ENCODE peak calls at places on chromosomes 5 and 9, in nine cellular contexts. H, N, V, R, P, X, O, J and Z are unnamed samples.

GRCh38 chr9:108831496-108832178 is 24.1 kb downstream of the ACTL7B start:
- DNase-seq in H (no peak), N (no peak), V (no peak), R (no peak), P (no peak), X (no peak), O (no peak), J (no peak), Z (no peak)

GRCh38 chr9:114156658-114157421 is 1.5 kb downstream of the COL27A1 start:
- DNase-seq in H (peak), N (peak), V (peak), R (no peak), P (peak), X (peak), O (peak), J (peak), Z (peak)

GRCh38 chr5:40754381-40755092 is 1.2 kb downstream of the TTC33 start:
- DNase-seq in H (peak), N (no peak), V (no peak), R (no peak), P (peak), X (no peak), O (no peak), J (no peak), Z (no peak)

GRCh38 chr9:127079741-127080140 is 42.7 kb downstream of the ANGPTL2 start:
- DNase-seq in H (no peak), N (no peak), V (no peak), R (no peak), P (no peak), X (no peak), O (no peak), J (no peak), Z (no peak)

GRCh38 chr5:147483197-147483790 is 26.6 kb downstream of the DPYSL3 start:
- DNase-seq in H (peak), N (no peak), V (no peak), R (no peak), P (no peak), X (no peak), O (no peak), J (no peak), Z (no peak)

GRCh38 chr9:32906213-32906612 is 95.2 kb downstream of the APTX start:
- DNase-seq in H (no peak), N (no peak), V (no peak), R (no peak), P (no peak), X (no peak), O (no peak), J (no peak), Z (no peak)

GRCh38 chr5:133240425-133241091 is 188.7 kb downstream of the HSPA4 start:
- DNase-seq in H (peak), N (peak), V (peak), R (peak), P (peak), X (peak), O (no peak), J (no peak), Z (peak)

GRCh38 chr9:125521462-125522327 is 185.3 kb downstream of the MAPKAP1 start:
- DNase-seq in H (peak), N (no peak), V (no peak), R (peak), P (peak), X (no peak), O (no peak), J (no peak), Z (no peak)

GRCh38 chr5:140298183-140298601 is 4.7 kb downstream of the PFDN1 start:
- DNase-seq in H (peak), N (peak), V (no peak), R (peak), P (peak), X (no peak), O (no peak), J (no peak), Z (no peak)

GRCh38 chr5:117098094-117098493 is 523.5 kb upstream of the SEMA6A start:
- DNase-seq in H (no peak), N (no peak), V (no peak), R (no peak), P (no peak), X (no peak), O (no peak), J (no peak), Z (no peak)

GRCh38 chr9:129412814-129413536 is 207.9 kb downstream of the C9orf50 start:
- DNase-seq in H (peak), N (peak), V (peak), R (no peak), P (peak), X (peak), O (peak), J (peak), Z (peak)

GRCh38 chr5:74667396-74667795 is 17.6 kb upstream of the HEXB start:
- DNase-seq in H (peak), N (no peak), V (no peak), R (no peak), P (peak), X (no peak), O (no peak), J (no peak), Z (no peak)

GRCh38 chr5:52727568-52727967 is 60.1 kb upstream of the ITGA1 start:
- DNase-seq in H (peak), N (no peak), V (peak), R (no peak), P (peak), X (peak), O (peak), J (no peak), Z (no peak)

GRCh38 chr5:154273963-154274827 is 83.7 kb downstream of the GALNT10 start:
- DNase-seq in H (no peak), N (no peak), V (no peak), R (no peak), P (no peak), X (no peak), O (no peak), J (no peak), Z (no peak)

GRCh38 chr9:123591283-123591682 is 235.3 kb downstream of the CRB2 start:
- DNase-seq in H (no peak), N (no peak), V (no peak), R (no peak), P (no peak), X (no peak), O (no peak), J (peak), Z (no peak)

GRCh38 chr5:61069150-61069549 is 93.1 kb downstream of the SMIM15 start:
- DNase-seq in H (no peak), N (no peak), V (no peak), R (no peak), P (no peak), X (no peak), O (no peak), J (no peak), Z (no peak)

GRCh38 chr9:112334319-112334828 is 955 bp upstream of the PTBP3 start:
- DNase-seq in H (peak), N (peak), V (no peak), R (peak), P (peak), X (no peak), O (no peak), J (peak), Z (no peak)

GRCh38 chr5:93622240-93622885 is 39.3 kb downstream of the NR2F1 start:
- DNase-seq in H (peak), N (no peak), V (no peak), R (peak), P (peak), X (no peak), O (no peak), J (peak), Z (no peak)

GRCh38 chr5:107781451-107781850 is 110.7 kb upstream of the EFNA5 start:
- DNase-seq in H (peak), N (no peak), V (no peak), R (no peak), P (no peak), X (no peak), O (no peak), J (no peak), Z (no peak)

GRCh38 chr9:34096751-34097150 is 29.7 kb downstream of the DCAF12 start:
- DNase-seq in H (no peak), N (no peak), V (no peak), R (no peak), P (no peak), X (no peak), O (no peak), J (no peak), Z (no peak)

GRCh38 chr9:121240394-121241145 is 27.4 kb upstream of the GSN start:
- DNase-seq in H (peak), N (no peak), V (no peak), R (no peak), P (peak), X (no peak), O (no peak), J (no peak), Z (no peak)

GRCh38 chr5:142222235-142222880 is 102.5 kb downstream of the SPRY4 start:
- DNase-seq in H (no peak), N (no peak), V (no peak), R (no peak), P (no peak), X (no peak), O (no peak), J (peak), Z (no peak)

GRCh38 chr9:26723486-26723885 is 169.1 kb downstream of the CAAP1 start:
- DNase-seq in H (peak), N (peak), V (peak), R (peak), P (peak), X (no peak), O (peak), J (peak), Z (no peak)

DNA sequence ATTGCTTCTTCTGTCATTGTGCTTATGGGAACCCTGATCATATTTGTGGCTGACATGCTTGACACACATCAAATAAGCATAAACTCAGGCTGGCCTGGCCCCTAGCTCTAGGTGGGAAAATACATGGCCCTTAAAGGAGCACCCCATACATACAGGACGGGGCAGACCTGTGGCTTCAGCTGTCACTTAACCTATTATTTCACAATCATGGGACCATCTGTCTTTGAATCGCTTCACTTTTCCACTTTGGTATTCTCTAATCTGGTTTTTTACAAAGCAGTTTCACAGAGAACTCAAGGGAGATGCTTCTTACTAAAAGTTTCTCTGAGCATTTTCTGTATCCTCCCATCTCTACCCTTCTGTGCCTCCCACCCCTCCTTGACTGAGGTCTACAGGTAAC is 34.6 kb upstream of the LRRTM2 start:
- DNase-seq in H (no peak), N (no peak), V (no peak), R (no peak), P (no peak), X (no peak), O (no peak), J (no peak), Z (no peak)
- H3K4me3 ChIP-seq in H (no peak), N (no peak), V (no peak), R (no peak), P (no peak), X (no peak), O (no peak), J (no peak), Z (no peak)

GRCh38 chr9:36765077-36765390 is 192.3 kb downstream of the MELK start:
- DNase-seq in H (no peak), N (no peak), V (no peak), R (no peak), P (no peak), X (no peak), O (no peak), J (no peak), Z (no peak)

GRCh38 chr9:36764364-36765076 is 191.8 kb downstream of the MELK start:
- DNase-seq in H (no peak), N (no peak), V (no peak), R (no peak), P (no peak), X (no peak), O (no peak), J (no peak), Z (no peak)

GRCh38 chr9:36762958-36763357 is 190.3 kb downstream of the MELK start:
- DNase-seq in H (no peak), N (no peak), V (no peak), R (no peak), P (no peak), X (no peak), O (no peak), J (no peak), Z (no peak)

GRCh38 chr9:36763778-36764177 is 191.1 kb downstream of the MELK start:
- DNase-seq in H (no peak), N (no peak), V (no peak), R (no peak), P (no peak), X (no peak), O (no peak), J (no peak), Z (no peak)

DNA sequence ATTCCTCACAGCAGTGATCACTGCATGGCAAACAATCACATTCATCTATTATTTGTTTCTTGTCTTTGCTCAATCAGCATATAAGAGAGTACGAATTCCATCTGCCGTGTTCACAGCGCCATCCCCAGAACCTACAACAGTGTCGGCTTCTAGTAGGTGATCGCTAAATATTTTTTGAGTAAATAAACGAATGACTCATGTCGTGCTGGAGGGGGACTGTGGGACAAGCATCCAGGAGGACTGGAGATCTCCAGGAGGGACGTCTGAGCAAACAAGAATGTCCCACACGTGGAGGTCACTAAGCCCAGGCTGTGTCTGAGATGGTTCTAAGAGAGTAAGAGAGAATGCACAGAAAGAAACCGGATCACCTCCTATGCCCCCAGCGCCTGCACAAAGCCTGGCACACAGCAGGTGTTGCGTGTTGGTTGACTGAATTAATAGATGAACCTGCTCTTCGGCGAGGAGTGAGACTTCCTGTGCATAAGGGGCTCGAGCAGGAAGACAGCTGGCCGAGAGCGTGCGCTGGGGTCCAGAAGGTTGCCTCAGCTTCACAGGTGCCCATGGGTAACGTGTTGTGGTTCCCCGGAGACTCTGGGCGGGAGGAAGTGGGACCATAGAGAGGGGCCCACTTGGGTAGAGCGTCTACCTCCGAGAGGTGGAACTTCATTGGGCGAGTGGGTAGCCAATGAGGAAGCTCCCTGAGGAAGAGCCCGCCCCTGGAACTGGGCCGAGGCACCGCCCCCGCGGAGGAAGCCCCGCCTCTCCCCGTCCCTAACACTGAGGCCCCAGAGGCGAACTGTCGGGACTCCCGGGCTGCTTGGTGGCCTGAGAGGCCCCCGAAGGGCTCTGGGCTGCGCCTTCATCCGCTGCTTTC is 193.0 kb downstream of the MELK start:
- DNase-seq in H (peak), N (peak), V (peak), R (peak), P (peak), X (peak), O (peak), J (peak), Z (no peak)
- H3K4me3 ChIP-seq in H (no peak), N (no peak), V (no peak), R (peak), P (peak), X (no peak), O (peak), J (no peak), Z (no peak)

GRCh38 chr5:173234129-173234793 is 745 bp downstream of the NKX2-5 start:
- DNase-seq in H (no peak), N (no peak), V (no peak), R (no peak), P (no peak), X (no peak), O (no peak), J (peak), Z (no peak)
- H3K4me3 ChIP-seq in H (no peak), N (no peak), V (no peak), R (peak), P (no peak), X (no peak), O (peak), J (peak), Z (no peak)

DNA sequence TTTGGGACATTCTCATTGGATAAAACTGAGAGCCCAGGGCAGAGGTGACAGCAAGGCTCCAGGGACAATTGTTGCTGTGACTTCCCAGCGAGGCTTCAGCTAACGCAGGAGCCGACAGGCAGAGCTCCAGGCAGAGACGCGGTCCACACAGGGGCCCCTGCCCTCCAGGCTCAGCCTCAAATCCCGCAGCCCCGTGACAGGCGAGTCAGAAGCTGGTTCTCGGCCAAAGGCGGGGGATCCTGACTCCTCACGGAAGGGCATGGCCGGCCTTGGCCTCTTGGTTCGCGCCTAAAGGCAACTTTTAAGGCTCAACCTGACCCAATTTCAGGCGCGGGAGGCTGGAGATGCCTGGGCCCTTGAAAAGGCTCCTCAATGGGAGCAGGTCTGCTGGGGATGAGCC is 21.3 kb downstream of the SLC12A7 start:
- DNase-seq in H (peak), N (peak), V (no peak), R (no peak), P (no peak), X (no peak), O (peak), J (no peak), Z (no peak)
- H3K4me3 ChIP-seq in H (no peak), N (no peak), V (no peak), R (no peak), P (no peak), X (no peak), O (no peak), J (no peak), Z (no peak)

DNA sequence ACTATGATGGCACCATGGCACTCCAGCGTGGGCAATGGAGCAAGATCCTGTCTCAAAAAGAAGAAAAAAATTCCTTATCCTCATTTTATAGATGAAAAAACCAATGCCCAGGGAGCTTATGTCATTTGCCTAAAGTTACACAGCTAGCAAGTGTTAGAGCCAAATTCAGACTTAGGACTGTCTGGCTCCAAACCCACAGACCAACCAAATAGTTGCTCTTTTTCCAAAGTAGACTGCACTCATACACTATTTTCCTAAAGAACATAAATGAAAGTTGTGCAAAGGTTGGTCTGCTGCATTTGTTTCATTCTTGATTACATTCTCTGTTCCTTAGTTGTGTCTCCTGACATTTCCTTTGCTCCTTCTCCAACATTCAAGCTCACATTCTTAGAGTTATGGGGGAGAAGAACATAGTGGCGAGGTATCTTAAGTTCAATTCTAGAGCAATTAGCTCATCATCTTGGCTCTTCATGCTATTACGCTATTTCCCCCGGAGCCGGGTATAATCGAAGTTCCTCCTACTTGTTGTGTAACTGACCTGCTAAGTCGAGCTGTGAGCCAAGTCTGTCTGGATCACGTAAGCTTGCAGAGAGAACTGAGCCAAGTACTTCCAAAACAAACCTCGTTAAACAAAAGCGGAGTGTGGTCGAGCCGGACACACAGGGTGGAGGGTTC is 138.3 kb downstream of the RFK start:
- DNase-seq in H (peak), N (peak), V (peak), R (no peak), P (peak), X (peak), O (peak), J (no peak), Z (no peak)
- H3K4me3 ChIP-seq in H (no peak), N (no peak), V (no peak), R (no peak), P (peak), X (no peak), O (peak), J (no peak), Z (no peak)

DNA sequence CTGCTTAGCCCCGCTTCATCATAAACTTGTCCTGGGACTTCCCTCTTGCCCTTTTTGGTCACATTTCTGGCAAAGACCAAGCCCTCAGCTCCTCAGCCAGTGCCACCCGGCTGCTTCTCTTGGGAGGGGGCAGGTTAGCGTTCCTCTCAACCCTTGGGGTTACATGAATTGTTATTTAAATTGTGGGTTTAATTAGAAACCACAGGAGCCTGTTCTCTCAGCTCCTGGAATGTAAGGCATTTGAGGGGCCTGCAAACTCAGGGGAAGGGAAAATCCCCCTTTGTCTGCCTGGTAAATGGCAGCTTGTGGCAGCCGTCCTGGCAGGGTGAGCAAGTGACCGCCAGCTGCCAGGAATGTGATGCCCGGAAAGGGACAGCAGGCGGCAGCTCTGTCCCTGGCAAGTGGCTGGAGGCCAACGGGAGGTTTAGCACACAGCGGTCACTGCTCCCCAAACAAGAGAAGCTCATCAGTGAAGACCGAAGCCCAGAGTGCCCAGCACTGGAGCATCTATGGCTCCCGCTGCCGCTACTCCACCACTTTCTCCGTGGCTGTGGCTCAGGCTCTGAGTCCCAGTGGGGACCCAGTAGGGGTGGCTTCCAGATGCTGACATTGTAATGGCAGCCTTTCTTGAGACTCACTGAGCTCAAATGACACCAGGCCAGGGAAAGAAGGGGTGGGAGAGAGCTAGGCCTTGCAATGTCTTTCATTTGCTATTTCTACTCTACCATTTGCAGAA is 51.7 kb downstream of the SHB start:
- DNase-seq in H (no peak), N (no peak), V (peak), R (no peak), P (peak), X (no peak), O (peak), J (peak), Z (no peak)
- H3K4me3 ChIP-seq in H (no peak), N (no peak), V (no peak), R (no peak), P (no peak), X (no peak), O (peak), J (no peak), Z (no peak)